ENCODE peak calls at places on chromosomes 12 and 14, in six cellular contexts. Z is upper lobe of right lung, P is right cardiac atrium, H is body of pancreas, T is A549, Q is left lung. V is an unnamed sample.
A peak's percentile ranks its signal among the peaks of the same experiment; 100 is the strongest.

GRCh38 chr12:93823616-93824410 is 146.6 kb downstream of the CRADD start:
- ATAC-seq in Z (peak; percentile 32), P (peak; percentile 3), H (no peak), T (no peak), Q (peak; percentile 38), V (no peak)

GRCh38 chr12:116161588-116161987 is 115.9 kb downstream of the MED13L start:
- ATAC-seq in Z (no peak), P (no peak), H (peak; percentile 48), T (peak; percentile 18), Q (no peak), V (no peak)

GRCh38 chr14:100117647-100118376 is 41.6 kb downstream of the DEGS2 start:
- ATAC-seq in Z (no peak), P (no peak), H (no peak), T (no peak), Q (no peak), V (no peak)

GRCh38 chr14:105666420-105666819 is 140.0 kb downstream of the TMEM121 start:
- ATAC-seq in Z (peak; percentile 52), P (no peak), H (no peak), T (no peak), Q (no peak), V (no peak)

GRCh38 chr14:77275855-77276153 is 4.8 kb upstream of the NGB start:
- ATAC-seq in Z (no peak), P (no peak), H (no peak), T (no peak), Q (no peak), V (no peak)

GRCh38 chr14:53547593-53547992 is 394.5 kb upstream of the DDHD1 start:
- ATAC-seq in Z (no peak), P (no peak), H (no peak), T (no peak), Q (no peak), V (no peak)

GRCh38 chr14:74160763-74161162 is 76.0 kb downstream of the LIN52 start:
- ATAC-seq in Z (no peak), P (no peak), H (no peak), T (no peak), Q (no peak), V (no peak)

GRCh38 chr12:67630373-67631088 is 18.0 kb upstream of the DYRK2 start:
- ATAC-seq in Z (peak; percentile 89), P (peak; percentile 77), H (no peak), T (peak; percentile 56), Q (peak; percentile 58), V (peak; percentile 41)

GRCh38 chr12:3003593-3003992 is 44.4 kb downstream of the TEAD4 start:
- ATAC-seq in Z (peak; percentile 11), P (no peak), H (peak; percentile 64), T (no peak), Q (no peak), V (no peak)

GRCh38 chr14:35669782-35670181 is 135.8 kb downstream of the INSM2 start:
- ATAC-seq in Z (no peak), P (no peak), H (no peak), T (no peak), Q (peak; percentile 72), V (no peak)

GRCh38 chr12:85855305-85855704 is 18.8 kb upstream of the NTS start:
- ATAC-seq in Z (peak; percentile 41), P (no peak), H (no peak), T (no peak), Q (no peak), V (no peak)

GRCh38 chr12:131536337-131536736 is 174.6 kb upstream of the SFSWAP start:
- ATAC-seq in Z (no peak), P (no peak), H (no peak), T (no peak), Q (no peak), V (no peak)

GRCh38 chr12:85872497-85873091 is 1.5 kb upstream of the NTS start:
- ATAC-seq in Z (peak; percentile 77), P (no peak), H (peak; percentile 72), T (peak; percentile 66), Q (peak; percentile 82), V (no peak)

GRCh38 chr14:23828001-23828400 is 125.6 kb upstream of the DHRS4 start:
- ATAC-seq in Z (no peak), P (no peak), H (no peak), T (no peak), Q (no peak), V (no peak)

GRCh38 chr12:129467289-129467688 is 436.5 kb downstream of the TMEM132D start:
- ATAC-seq in Z (no peak), P (no peak), H (no peak), T (no peak), Q (no peak), V (no peak)

DNA sequence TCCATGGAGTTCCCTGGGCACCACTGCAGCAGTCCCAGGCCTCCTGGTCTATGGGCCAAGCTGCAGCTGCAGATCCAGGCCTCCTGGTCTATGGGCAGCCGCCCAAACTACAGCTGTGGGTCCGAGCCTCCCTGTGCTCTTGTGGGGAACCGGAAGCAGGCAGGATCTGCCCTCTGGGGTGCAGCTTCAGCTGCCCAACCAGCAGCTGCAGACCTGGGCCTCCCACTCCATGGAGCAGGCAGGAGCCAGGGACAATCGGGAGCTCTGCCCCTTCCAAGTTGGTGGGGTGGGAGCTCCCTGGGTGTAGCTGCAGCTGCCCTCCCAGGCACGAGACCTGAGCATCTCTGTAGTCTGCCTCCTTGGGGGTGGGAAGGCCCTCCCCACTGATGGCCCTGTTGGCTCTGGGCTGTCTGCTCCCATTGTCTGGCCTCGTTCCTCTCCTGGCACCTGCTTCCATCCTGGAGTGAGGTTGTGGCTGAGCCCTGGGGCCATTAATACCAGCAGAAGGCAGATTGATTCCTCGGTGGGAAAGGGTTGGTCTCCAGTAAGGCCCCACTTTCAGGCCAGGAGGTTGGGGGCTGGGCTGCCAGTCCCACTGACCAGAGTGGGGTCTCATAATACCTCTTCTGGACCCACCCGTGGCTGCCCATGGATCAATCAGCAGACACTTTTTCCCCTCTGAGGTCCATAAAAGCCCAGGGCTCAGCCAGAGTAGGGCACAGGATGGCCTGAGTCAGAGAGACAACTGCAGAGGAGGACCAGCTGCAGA is 142.1 kb downstream of the GPR65 start:
- ATAC-seq in Z (no peak), P (no peak), H (no peak), T (no peak), Q (no peak), V (no peak)
- H3K4me1 ChIP-seq in Z (no peaks in the 10 kb centered on the region), P (no peaks in the 10 kb centered on the region), H (no peaks in the 10 kb centered on the region), T (no peaks in the 10 kb centered on the region), Q (no peaks in the 10 kb centered on the region), V (no peaks in the 10 kb centered on the region)

DNA sequence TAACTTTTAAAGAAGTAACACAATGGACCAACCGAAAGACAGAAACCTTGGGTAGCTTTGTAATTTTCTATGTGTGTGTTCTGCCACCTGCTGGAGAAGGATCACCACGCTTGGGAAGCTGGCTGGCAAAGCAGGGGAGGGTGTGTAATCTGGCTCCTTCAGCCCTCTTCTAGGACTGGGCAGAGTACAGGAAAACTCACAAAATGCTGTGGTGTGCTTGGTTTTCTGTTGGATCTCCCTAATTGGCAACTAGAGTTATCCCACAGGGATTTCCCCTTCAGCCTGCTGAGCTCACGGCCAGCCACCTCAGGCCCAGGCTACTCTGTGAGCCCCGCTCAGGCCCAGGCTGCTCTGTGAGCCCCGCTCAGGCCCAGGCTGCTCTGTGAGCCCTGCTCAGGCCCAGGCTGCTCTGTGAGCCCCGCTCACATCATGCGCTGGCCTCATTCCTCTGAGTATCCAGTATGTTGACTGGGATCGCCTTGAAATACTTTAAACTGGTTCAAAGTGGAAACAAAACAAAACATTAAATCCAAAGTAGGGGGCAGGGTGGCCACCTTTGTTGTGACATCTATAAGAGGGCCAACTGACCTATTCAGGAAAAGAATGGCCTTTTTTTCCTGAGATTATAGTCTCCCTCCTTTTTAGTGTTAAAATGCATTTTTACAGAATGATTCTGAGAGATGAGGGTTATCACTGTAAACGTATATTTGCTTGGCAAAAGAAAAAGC is 52.0 kb upstream of the RNU6-8 start:
- ATAC-seq in Z (peak; percentile 91), P (peak; percentile 91), H (peak; percentile 85), T (peak; percentile 93), Q (peak; percentile 93), V (peak; percentile 85)
- H3K4me1 ChIP-seq in Z (peaks cover 9% of the 10 kb centered on the region), P (peaks cover 11% of the 10 kb centered on the region), H (peaks cover 5% of the 10 kb centered on the region), T (peaks cover 39% of the 10 kb centered on the region), Q (no peaks in the 10 kb centered on the region), V (no peaks in the 10 kb centered on the region)

DNA sequence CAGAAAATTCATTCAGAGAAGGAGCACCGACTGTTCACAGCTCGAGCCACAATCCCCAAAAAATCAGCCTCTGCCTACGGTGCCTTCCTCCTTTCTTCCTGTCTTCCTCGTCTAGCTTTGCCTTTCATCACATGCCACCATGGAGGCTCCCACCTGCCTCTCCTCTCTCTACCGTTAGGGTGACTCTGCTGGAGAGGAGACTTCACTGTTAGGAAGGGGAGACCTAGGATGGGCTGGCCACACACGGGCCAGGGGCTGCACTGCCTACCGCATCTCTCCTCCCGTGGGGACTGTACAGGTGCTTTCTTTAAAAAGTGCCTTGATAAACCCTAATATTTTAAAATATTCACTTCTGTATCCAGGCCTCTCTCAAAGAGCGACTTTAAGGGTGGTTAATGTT is 1104.7 kb downstream of the BCL11B start:
- ATAC-seq in Z (no peak), P (no peak), H (no peak), T (no peak), Q (no peak), V (no peak)
- H3K4me1 ChIP-seq in Z (no peaks in the 10 kb centered on the region), P (no peaks in the 10 kb centered on the region), H (no peaks in the 10 kb centered on the region), T (no peaks in the 10 kb centered on the region), Q (no peaks in the 10 kb centered on the region), V (no peaks in the 10 kb centered on the region)

DNA sequence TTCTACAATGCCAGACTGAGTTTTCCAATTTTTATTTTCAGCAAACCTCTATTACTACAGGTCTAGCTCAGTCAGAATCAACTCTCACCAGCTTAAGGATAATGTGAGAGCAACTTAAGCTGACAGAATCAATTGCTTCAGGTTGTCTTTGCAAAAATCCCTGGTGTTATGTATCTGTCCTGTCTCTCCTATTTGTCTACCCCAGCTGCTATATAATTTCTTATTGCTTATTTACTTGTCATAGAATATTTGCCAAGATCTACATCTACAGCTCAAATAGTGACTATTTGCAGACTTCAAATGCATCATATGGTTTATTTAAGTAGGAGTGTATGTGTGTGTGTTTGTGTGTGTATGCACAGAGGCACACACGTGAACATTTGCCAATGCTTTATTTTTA is 54.1 kb downstream of the FOXG1 start:
- ATAC-seq in Z (no peak), P (no peak), H (no peak), T (no peak), Q (no peak), V (no peak)
- H3K4me1 ChIP-seq in Z (no peaks in the 10 kb centered on the region), P (no peaks in the 10 kb centered on the region), H (no peaks in the 10 kb centered on the region), T (no peaks in the 10 kb centered on the region), Q (no peaks in the 10 kb centered on the region), V (no peaks in the 10 kb centered on the region)

DNA sequence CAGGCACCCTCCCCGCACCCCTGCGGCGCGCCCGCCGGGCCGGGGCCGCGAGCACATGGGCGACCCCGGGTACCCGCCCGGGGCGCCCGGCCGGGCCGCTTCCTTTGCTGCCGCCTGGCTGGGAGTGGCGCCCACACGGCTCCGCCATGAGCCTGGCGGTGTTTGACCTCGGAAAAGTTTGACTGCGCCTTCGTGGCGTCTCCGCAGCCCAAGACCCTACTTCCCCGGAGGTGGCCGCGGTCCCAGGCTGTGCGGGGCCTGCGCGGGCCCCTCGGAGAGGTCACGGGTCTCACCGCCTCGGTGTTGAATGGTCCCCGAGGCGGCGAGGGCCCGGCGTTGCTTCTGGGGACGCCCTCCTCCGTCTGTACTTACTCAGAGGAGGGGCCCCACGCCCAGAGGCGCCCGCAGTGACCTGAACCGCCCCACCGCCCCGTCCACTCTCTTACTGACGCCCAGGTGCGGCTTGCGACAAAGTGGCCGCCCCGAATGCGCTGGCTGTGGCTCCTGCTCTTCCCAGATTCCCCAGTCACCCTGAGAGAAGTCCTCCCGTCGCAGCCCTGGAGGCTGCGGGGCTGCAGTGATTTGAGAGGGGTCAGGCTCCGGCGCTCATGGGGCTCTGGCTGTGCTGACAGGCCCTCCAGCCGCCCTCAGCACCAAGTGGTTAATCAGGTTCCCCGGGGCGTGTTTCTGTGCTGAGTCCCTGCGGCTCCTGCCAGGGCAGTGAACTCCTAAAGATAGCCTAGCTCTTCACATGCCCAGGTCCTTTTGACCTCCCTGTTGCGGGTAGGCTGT is 5.8 kb downstream of the KMT5A start:
- ATAC-seq in Z (peak; percentile 68), P (peak; percentile 54), H (peak; percentile 41), T (peak; percentile 26), Q (peak; percentile 77), V (no peak)
- H3K4me1 ChIP-seq in Z (peaks cover 43% of the 10 kb centered on the region), P (peaks cover 9% of the 10 kb centered on the region), H (peaks cover 35% of the 10 kb centered on the region), T (peaks cover 28% of the 10 kb centered on the region), Q (peaks cover 30% of the 10 kb centered on the region), V (peaks cover 29% of the 10 kb centered on the region)

GRCh38 chr14:68507544-68508081 is 285.3 kb downstream of the ZFP36L1 start:
- ATAC-seq in Z (no peak), P (no peak), H (no peak), T (no peak), Q (peak; percentile 43), V (no peak)
- H3K4me1 ChIP-seq in Z (peaks cover 41% of the 10 kb centered on the region), P (peaks cover 11% of the 10 kb centered on the region), H (peaks cover 37% of the 10 kb centered on the region), T (peaks cover 9% of the 10 kb centered on the region), Q (peaks cover 15% of the 10 kb centered on the region), V (peaks cover 3% of the 10 kb centered on the region)

V was measured in gastroesophageal sphincter.